ENCODE peak calls at places on chromosome 7, in nine cellular contexts. One of them, this sample, is unnamed.

GRCh38 chr7:143304938-143305337 is 11.0 kb upstream of the CLCN1 start:
- DNase-seq in NCI-H1105: no peak
- DNase-seq in GM12865: no peak
- DNase-seq in SW480: no peak
- DNase-seq in stimulated activated CD4-positive, alpha-beta T cell treated with anti-CD3 and anti-CD28 coated beads, Interleukin-4, amount 100 ng/mL, for 48 hours: no peak
- DNase-seq in lower lobe of right lung: no peak
- DNase-seq in GDM1: no peak
- DNase-seq in astrocyte of the spinal cord: no peak
- DNase-seq in endothelial cell of umbilical vein: no peak
- DNase-seq in this sample: no peak

GRCh38 chr7:27678617-27679260 is 16.1 kb upstream of the HIBADH start:
- DNase-seq in NCI-H1105: no peak
- DNase-seq in GM12865: no peak
- DNase-seq in SW480: peak
- DNase-seq in stimulated activated CD4-positive, alpha-beta T cell treated with anti-CD3 and anti-CD28 coated beads, Interleukin-4, amount 100 ng/mL, for 48 hours: no peak
- DNase-seq in lower lobe of right lung: no peak
- DNase-seq in GDM1: no peak
- DNase-seq in astrocyte of the spinal cord: no peak
- DNase-seq in endothelial cell of umbilical vein: peak
- DNase-seq in this sample: no peak

GRCh38 chr7:106730021-106730420 is 69.1 kb upstream of the CCDC71L start:
- DNase-seq in NCI-H1105: no peak
- DNase-seq in GM12865: no peak
- DNase-seq in SW480: peak
- DNase-seq in stimulated activated CD4-positive, alpha-beta T cell treated with anti-CD3 and anti-CD28 coated beads, Interleukin-4, amount 100 ng/mL, for 48 hours: no peak
- DNase-seq in lower lobe of right lung: no peak
- DNase-seq in GDM1: no peak
- DNase-seq in astrocyte of the spinal cord: no peak
- DNase-seq in endothelial cell of umbilical vein: peak
- DNase-seq in this sample: no peak

GRCh38 chr7:13826752-13827151 is 162.7 kb downstream of the ETV1 start:
- DNase-seq in NCI-H1105: no peak
- DNase-seq in GM12865: no peak
- DNase-seq in SW480: no peak
- DNase-seq in stimulated activated CD4-positive, alpha-beta T cell treated with anti-CD3 and anti-CD28 coated beads, Interleukin-4, amount 100 ng/mL, for 48 hours: no peak
- DNase-seq in lower lobe of right lung: no peak
- DNase-seq in GDM1: no peak
- DNase-seq in astrocyte of the spinal cord: no peak
- DNase-seq in endothelial cell of umbilical vein: no peak
- DNase-seq in this sample: no peak

GRCh38 chr7:147803625-147804024 is 786.9 kb upstream of the C7orf33 start:
- DNase-seq in NCI-H1105: peak
- DNase-seq in GM12865: no peak
- DNase-seq in SW480: no peak
- DNase-seq in stimulated activated CD4-positive, alpha-beta T cell treated with anti-CD3 and anti-CD28 coated beads, Interleukin-4, amount 100 ng/mL, for 48 hours: no peak
- DNase-seq in lower lobe of right lung: no peak
- DNase-seq in GDM1: no peak
- DNase-seq in astrocyte of the spinal cord: no peak
- DNase-seq in endothelial cell of umbilical vein: no peak
- DNase-seq in this sample: no peak

GRCh38 chr7:77738871-77739270 is 42.6 kb downstream of the RSBN1L start:
- DNase-seq in NCI-H1105: no peak
- DNase-seq in GM12865: no peak
- DNase-seq in SW480: no peak
- DNase-seq in stimulated activated CD4-positive, alpha-beta T cell treated with anti-CD3 and anti-CD28 coated beads, Interleukin-4, amount 100 ng/mL, for 48 hours: no peak
- DNase-seq in lower lobe of right lung: no peak
- DNase-seq in GDM1: no peak
- DNase-seq in astrocyte of the spinal cord: peak
- DNase-seq in endothelial cell of umbilical vein: peak
- DNase-seq in this sample: peak

GRCh38 chr7:137546671-137547070 is 203.1 kb upstream of the PTN start:
- DNase-seq in NCI-H1105: no peak
- DNase-seq in GM12865: no peak
- DNase-seq in SW480: no peak
- DNase-seq in stimulated activated CD4-positive, alpha-beta T cell treated with anti-CD3 and anti-CD28 coated beads, Interleukin-4, amount 100 ng/mL, for 48 hours: no peak
- DNase-seq in lower lobe of right lung: no peak
- DNase-seq in GDM1: no peak
- DNase-seq in astrocyte of the spinal cord: peak
- DNase-seq in endothelial cell of umbilical vein: no peak
- DNase-seq in this sample: peak

GRCh38 chr7:154693646-154694045 is 309.3 kb downstream of the PAXIP1 start:
- DNase-seq in NCI-H1105: no peak
- DNase-seq in GM12865: no peak
- DNase-seq in SW480: no peak
- DNase-seq in stimulated activated CD4-positive, alpha-beta T cell treated with anti-CD3 and anti-CD28 coated beads, Interleukin-4, amount 100 ng/mL, for 48 hours: no peak
- DNase-seq in lower lobe of right lung: no peak
- DNase-seq in GDM1: no peak
- DNase-seq in astrocyte of the spinal cord: no peak
- DNase-seq in endothelial cell of umbilical vein: no peak
- DNase-seq in this sample: no peak

GRCh38 chr7:137900137-137900536 is 53.4 kb upstream of the DGKI start:
- DNase-seq in NCI-H1105: no peak
- DNase-seq in GM12865: no peak
- DNase-seq in SW480: no peak
- DNase-seq in stimulated activated CD4-positive, alpha-beta T cell treated with anti-CD3 and anti-CD28 coated beads, Interleukin-4, amount 100 ng/mL, for 48 hours: no peak
- DNase-seq in lower lobe of right lung: no peak
- DNase-seq in GDM1: no peak
- DNase-seq in astrocyte of the spinal cord: no peak
- DNase-seq in endothelial cell of umbilical vein: no peak
- DNase-seq in this sample: no peak

GRCh38 chr7:94980418-94981142 is 73.2 kb downstream of the PPP1R9A start:
- DNase-seq in NCI-H1105: no peak
- DNase-seq in GM12865: no peak
- DNase-seq in SW480: no peak
- DNase-seq in stimulated activated CD4-positive, alpha-beta T cell treated with anti-CD3 and anti-CD28 coated beads, Interleukin-4, amount 100 ng/mL, for 48 hours: no peak
- DNase-seq in lower lobe of right lung: no peak
- DNase-seq in GDM1: no peak
- DNase-seq in astrocyte of the spinal cord: no peak
- DNase-seq in endothelial cell of umbilical vein: no peak
- DNase-seq in this sample: no peak

GRCh38 chr7:154913645-154914579 is 89.0 kb downstream of the PAXIP1 start:
- DNase-seq in NCI-H1105: peak
- DNase-seq in GM12865: peak
- DNase-seq in SW480: peak
- DNase-seq in stimulated activated CD4-positive, alpha-beta T cell treated with anti-CD3 and anti-CD28 coated beads, Interleukin-4, amount 100 ng/mL, for 48 hours: peak
- DNase-seq in lower lobe of right lung: peak
- DNase-seq in GDM1: peak
- DNase-seq in astrocyte of the spinal cord: peak
- DNase-seq in endothelial cell of umbilical vein: peak
- DNase-seq in this sample: peak

GRCh38 chr7:22393825-22394458 is 37.0 kb upstream of the RAPGEF5 start:
- DNase-seq in NCI-H1105: no peak
- DNase-seq in GM12865: no peak
- DNase-seq in SW480: no peak
- DNase-seq in stimulated activated CD4-positive, alpha-beta T cell treated with anti-CD3 and anti-CD28 coated beads, Interleukin-4, amount 100 ng/mL, for 48 hours: no peak
- DNase-seq in lower lobe of right lung: no peak
- DNase-seq in GDM1: no peak
- DNase-seq in astrocyte of the spinal cord: no peak
- DNase-seq in endothelial cell of umbilical vein: no peak
- DNase-seq in this sample: no peak

GRCh38 chr7:116500071-116500853 is 724 bp downstream of the CAV2 start:
- DNase-seq in NCI-H1105: no peak
- DNase-seq in GM12865: peak
- DNase-seq in SW480: peak
- DNase-seq in stimulated activated CD4-positive, alpha-beta T cell treated with anti-CD3 and anti-CD28 coated beads, Interleukin-4, amount 100 ng/mL, for 48 hours: peak
- DNase-seq in lower lobe of right lung: peak
- DNase-seq in GDM1: no peak
- DNase-seq in astrocyte of the spinal cord: peak
- DNase-seq in endothelial cell of umbilical vein: peak
- DNase-seq in this sample: peak

GRCh38 chr7:77529279-77529678 is 7.8 kb upstream of the PTPN12 start:
- DNase-seq in NCI-H1105: no peak
- DNase-seq in GM12865: no peak
- DNase-seq in SW480: no peak
- DNase-seq in stimulated activated CD4-positive, alpha-beta T cell treated with anti-CD3 and anti-CD28 coated beads, Interleukin-4, amount 100 ng/mL, for 48 hours: no peak
- DNase-seq in lower lobe of right lung: no peak
- DNase-seq in GDM1: no peak
- DNase-seq in astrocyte of the spinal cord: no peak
- DNase-seq in endothelial cell of umbilical vein: no peak
- DNase-seq in this sample: no peak

GRCh38 chr7:152338553-152338952 is 97.2 kb downstream of the KMT2C start:
- DNase-seq in NCI-H1105: no peak
- DNase-seq in GM12865: no peak
- DNase-seq in SW480: no peak
- DNase-seq in stimulated activated CD4-positive, alpha-beta T cell treated with anti-CD3 and anti-CD28 coated beads, Interleukin-4, amount 100 ng/mL, for 48 hours: no peak
- DNase-seq in lower lobe of right lung: no peak
- DNase-seq in GDM1: no peak
- DNase-seq in astrocyte of the spinal cord: no peak
- DNase-seq in endothelial cell of umbilical vein: no peak
- DNase-seq in this sample: peak

GRCh38 chr7:91519241-91520200 is 255.3 kb downstream of the FZD1 start:
- DNase-seq in NCI-H1105: no peak
- DNase-seq in GM12865: no peak
- DNase-seq in SW480: no peak
- DNase-seq in stimulated activated CD4-positive, alpha-beta T cell treated with anti-CD3 and anti-CD28 coated beads, Interleukin-4, amount 100 ng/mL, for 48 hours: no peak
- DNase-seq in lower lobe of right lung: no peak
- DNase-seq in GDM1: no peak
- DNase-seq in astrocyte of the spinal cord: peak
- DNase-seq in endothelial cell of umbilical vein: no peak
- DNase-seq in this sample: peak

GRCh38 chr7:156473476-156474240 is 166.9 kb upstream of the RNF32 start:
- DNase-seq in NCI-H1105: peak
- DNase-seq in GM12865: peak
- DNase-seq in SW480: peak
- DNase-seq in stimulated activated CD4-positive, alpha-beta T cell treated with anti-CD3 and anti-CD28 coated beads, Interleukin-4, amount 100 ng/mL, for 48 hours: no peak
- DNase-seq in lower lobe of right lung: no peak
- DNase-seq in GDM1: peak
- DNase-seq in astrocyte of the spinal cord: peak
- DNase-seq in endothelial cell of umbilical vein: peak
- DNase-seq in this sample: peak

GRCh38 chr7:82204694-82205093 is 238.9 kb downstream of the CACNA2D1 start:
- DNase-seq in NCI-H1105: no peak
- DNase-seq in GM12865: no peak
- DNase-seq in SW480: no peak
- DNase-seq in stimulated activated CD4-positive, alpha-beta T cell treated with anti-CD3 and anti-CD28 coated beads, Interleukin-4, amount 100 ng/mL, for 48 hours: no peak
- DNase-seq in lower lobe of right lung: no peak
- DNase-seq in GDM1: no peak
- DNase-seq in astrocyte of the spinal cord: peak
- DNase-seq in endothelial cell of umbilical vein: no peak
- DNase-seq in this sample: peak

GRCh38 chr7:41481353-41481752 is 221.5 kb downstream of the INHBA start:
- DNase-seq in NCI-H1105: no peak
- DNase-seq in GM12865: no peak
- DNase-seq in SW480: no peak
- DNase-seq in stimulated activated CD4-positive, alpha-beta T cell treated with anti-CD3 and anti-CD28 coated beads, Interleukin-4, amount 100 ng/mL, for 48 hours: no peak
- DNase-seq in lower lobe of right lung: no peak
- DNase-seq in GDM1: no peak
- DNase-seq in astrocyte of the spinal cord: no peak
- DNase-seq in endothelial cell of umbilical vein: no peak
- DNase-seq in this sample: peak

GRCh38 chr7:6160191-6160623 is 112.2 kb downstream of the CYTH3 start:
- DNase-seq in NCI-H1105: no peak
- DNase-seq in GM12865: no peak
- DNase-seq in SW480: no peak
- DNase-seq in stimulated activated CD4-positive, alpha-beta T cell treated with anti-CD3 and anti-CD28 coated beads, Interleukin-4, amount 100 ng/mL, for 48 hours: no peak
- DNase-seq in lower lobe of right lung: peak
- DNase-seq in GDM1: no peak
- DNase-seq in astrocyte of the spinal cord: peak
- DNase-seq in endothelial cell of umbilical vein: peak
- DNase-seq in this sample: peak

GRCh38 chr7:4834601-4835397 is 27.0 kb downstream of the PAPOLB start:
- DNase-seq in NCI-H1105: no peak
- DNase-seq in GM12865: no peak
- DNase-seq in SW480: no peak
- DNase-seq in stimulated activated CD4-positive, alpha-beta T cell treated with anti-CD3 and anti-CD28 coated beads, Interleukin-4, amount 100 ng/mL, for 48 hours: no peak
- DNase-seq in lower lobe of right lung: peak
- DNase-seq in GDM1: no peak
- DNase-seq in astrocyte of the spinal cord: no peak
- DNase-seq in endothelial cell of umbilical vein: no peak
- DNase-seq in this sample: no peak

GRCh38 chr7:17559388-17559787 is 260.9 kb downstream of the AHR start:
- DNase-seq in NCI-H1105: no peak
- DNase-seq in GM12865: no peak
- DNase-seq in SW480: no peak
- DNase-seq in stimulated activated CD4-positive, alpha-beta T cell treated with anti-CD3 and anti-CD28 coated beads, Interleukin-4, amount 100 ng/mL, for 48 hours: no peak
- DNase-seq in lower lobe of right lung: no peak
- DNase-seq in GDM1: no peak
- DNase-seq in astrocyte of the spinal cord: no peak
- DNase-seq in endothelial cell of umbilical vein: no peak
- DNase-seq in this sample: peak

GRCh38 chr7:75546272-75547015 is 54.3 kb downstream of the SPDYE5 start:
- DNase-seq in NCI-H1105: no peak
- DNase-seq in GM12865: no peak
- DNase-seq in SW480: no peak
- DNase-seq in stimulated activated CD4-positive, alpha-beta T cell treated with anti-CD3 and anti-CD28 coated beads, Interleukin-4, amount 100 ng/mL, for 48 hours: no peak
- DNase-seq in lower lobe of right lung: no peak
- DNase-seq in GDM1: no peak
- DNase-seq in astrocyte of the spinal cord: no peak
- DNase-seq in endothelial cell of umbilical vein: no peak
- DNase-seq in this sample: no peak

GRCh38 chr7:88256906-88257305 is 37.1 kb upstream of the SRI start:
- DNase-seq in NCI-H1105: no peak
- DNase-seq in GM12865: no peak
- DNase-seq in SW480: no peak
- DNase-seq in stimulated activated CD4-positive, alpha-beta T cell treated with anti-CD3 and anti-CD28 coated beads, Interleukin-4, amount 100 ng/mL, for 48 hours: no peak
- DNase-seq in lower lobe of right lung: no peak
- DNase-seq in GDM1: no peak
- DNase-seq in astrocyte of the spinal cord: no peak
- DNase-seq in endothelial cell of umbilical vein: no peak
- DNase-seq in this sample: no peak

GRCh38 chr7:120079704-120080103 is 193.3 kb upstream of the KCND2 start:
- DNase-seq in NCI-H1105: no peak
- DNase-seq in GM12865: no peak
- DNase-seq in SW480: no peak
- DNase-seq in stimulated activated CD4-positive, alpha-beta T cell treated with anti-CD3 and anti-CD28 coated beads, Interleukin-4, amount 100 ng/mL, for 48 hours: no peak
- DNase-seq in lower lobe of right lung: no peak
- DNase-seq in GDM1: no peak
- DNase-seq in astrocyte of the spinal cord: no peak
- DNase-seq in endothelial cell of umbilical vein: no peak
- DNase-seq in this sample: peak